ENCODE peak calls at places on chromosomes 4 and X, in four cellular contexts. G is IMR-90, D is GM12878, U is A549. S is an unnamed sample.

GRCh38 chr4:72357908-72358307 is 211.1 kb downstream of the ADAMTS3 start:
- DNase-seq in U (no peak), D (no peak), G (no peak), S (no peak)

GRCh38 chrX:131944936-131945902 is 77.9 kb upstream of the STK26 start:
- DNase-seq in U (no peak), G (no peak), D (no peak), S (no peak)

GRCh38 chr4:109303141-109303499 is 662 bp upstream of the COL25A1 start:
- DNase-seq in G (no peak), U (no peak), D (no peak), S (no peak)

GRCh38 chr4:21901831-21902230 is 46.7 kb downstream of the KCNIP4 start:
- DNase-seq in G (peak), D (no peak), U (no peak), S (no peak)

GRCh38 chr4:131430302-131430701 is 1718.8 kb upstream of the PCDH10 start:
- DNase-seq in U (no peak), G (no peak), D (no peak), S (no peak)

GRCh38 chr4:63607186-63607872 is 801.9 kb downstream of the TECRL start:
- DNase-seq in U (no peak), D (no peak), G (no peak), S (no peak)

GRCh38 chr4:144338148-144338547 is 197.6 kb upstream of the GYPA start:
- DNase-seq in U (no peak), G (no peak), D (no peak), S (no peak)

GRCh38 chrX:43552166-43552565 is 103.9 kb upstream of the MAOA start:
- DNase-seq in D (no peak), G (no peak), U (peak), S (peak)

GRCh38 chrX:26286836-26287235 is 70.9 kb downstream of the MAGEB5 start:
- DNase-seq in D (no peak), U (no peak), G (no peak), S (no peak)

GRCh38 chr4:108199881-108200280 is 31.1 kb upstream of the LEF1 start:
- DNase-seq in G (no peak), U (no peak), D (no peak), S (no peak)

GRCh38 chr4:28677808-28678207 is 1817.2 kb downstream of the STIM2 start:
- DNase-seq in D (no peak), U (no peak), G (no peak), S (no peak)

GRCh38 chr4:152087335-152087734 is 326.5 kb upstream of the GATB start:
- DNase-seq in U (no peak), G (no peak), D (no peak), S (no peak)
- TF ChIP-seq ELK1 in U (no peak), G (no peak), D (no peak), S (no peak)

GRCh38 chrX:7169627-7170026 is 21.7 kb upstream of the PUDP start:
- DNase-seq in U (no peak), D (no peak), G (no peak), S (no peak)

GRCh38 chrX:7168366-7168765 is 20.4 kb upstream of the PUDP start:
- DNase-seq in U (no peak), G (no peak), D (no peak), S (no peak)

DNA sequence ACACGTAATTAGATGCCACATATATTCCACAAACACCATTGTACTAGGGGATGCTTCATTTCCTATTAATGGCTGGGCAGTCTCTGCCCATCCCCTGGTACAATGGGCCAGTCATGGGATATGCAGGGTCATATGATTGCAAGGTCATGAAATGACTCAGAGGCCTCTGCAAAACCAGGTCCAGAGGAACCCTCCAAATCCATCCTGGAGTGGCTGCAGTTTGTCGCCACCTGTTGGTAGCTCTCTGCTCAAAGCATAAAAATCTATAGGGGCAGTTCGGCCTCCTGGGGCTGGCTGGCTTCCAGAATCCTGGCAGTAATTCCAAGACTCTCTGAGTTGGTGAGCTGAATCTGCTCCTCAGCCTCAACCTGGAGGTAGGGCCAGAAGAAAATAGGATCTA is 22.9 kb upstream of the PUDP start:
- DNase-seq in G (no peak), U (no peak), D (no peak), S (peak)
- TF ChIP-seq ELK1 in G (no peak), U (no peak), D (no peak), S (no peak)

GRCh38 chr4:60455380-60455779 is 744.7 kb upstream of the ADGRL3 start:
- DNase-seq in U (no peak), D (no peak), G (no peak), S (no peak)

GRCh38 chr4:60450054-60450453 is 750.1 kb upstream of the ADGRL3 start:
- DNase-seq in U (no peak), G (no peak), D (no peak), S (no peak)

DNA sequence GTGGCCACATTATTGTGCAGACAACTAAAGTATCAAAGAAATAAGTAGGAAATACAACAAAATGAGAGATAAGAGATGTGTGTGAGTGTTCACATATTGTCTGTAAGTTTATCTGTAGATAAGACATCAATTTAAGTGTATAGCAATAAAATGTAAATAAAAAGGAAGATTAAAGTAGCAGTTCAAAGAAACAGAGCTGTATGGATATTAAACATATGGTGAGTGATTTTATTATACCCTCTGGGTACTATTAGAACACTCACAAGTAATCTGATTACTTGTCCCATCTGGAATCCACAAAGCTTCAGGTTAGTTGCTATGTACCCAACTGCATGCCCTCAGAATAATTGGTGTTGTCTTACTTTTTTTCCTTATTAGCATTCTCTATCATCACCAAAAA is 747.9 kb upstream of the ADGRL3 start:
- DNase-seq in U (no peak), D (no peak), G (no peak), S (no peak)
- TF ChIP-seq ELK1 in U (no peak), D (no peak), G (no peak), S (no peak)

GRCh38 chrX:117376460-117376859 is 740.1 kb downstream of the KLHL13 start:
- DNase-seq in D (no peak), U (no peak), G (no peak), S (no peak)
- TF ChIP-seq ELK1 in D (no peak), U (no peak), G (no peak), S (no peak)

DNA sequence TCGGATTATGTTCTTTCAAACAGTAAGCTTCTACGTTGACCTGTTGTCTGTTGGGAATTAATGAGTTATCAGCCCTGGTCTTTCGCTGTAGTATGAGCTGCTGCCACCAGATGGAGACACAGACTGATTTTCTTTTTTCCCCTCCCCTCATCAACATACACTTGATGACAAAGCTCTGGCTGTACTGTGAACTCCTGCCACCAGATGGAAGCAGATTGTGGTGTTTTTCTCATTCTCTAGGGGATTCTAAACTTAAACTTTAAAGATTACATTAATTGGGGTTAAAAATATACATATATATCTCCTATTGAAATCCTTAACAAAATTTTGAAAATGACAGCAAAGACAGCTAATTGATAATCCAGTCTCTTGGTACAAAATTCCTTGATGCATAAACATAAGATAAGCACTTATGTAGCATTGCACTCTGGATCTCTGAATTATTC is 44.8 kb downstream of the SMS start:
- DNase-seq in U (peak), G (peak), D (peak), S (peak)
- TF ChIP-seq ELK1 in U (no peak), G (no peak), D (no peak), S (no peak)

GRCh38 chr4:40354158-40354557 is 19.0 kb downstream of the CHRNA9 start:
- DNase-seq in U (no peak), G (no peak), D (no peak), S (no peak)

GRCh38 chr4:40363382-40363920 is 28.3 kb downstream of the CHRNA9 start:
- DNase-seq in U (no peak), D (no peak), G (no peak), S (no peak)

GRCh38 chr4:40361338-40361737 is 26.2 kb downstream of the CHRNA9 start:
- DNase-seq in G (no peak), D (no peak), U (no peak), S (no peak)

GRCh38 chr4:40357738-40358137 is 22.6 kb downstream of the CHRNA9 start:
- DNase-seq in U (no peak), G (no peak), D (no peak), S (no peak)
- TF ChIP-seq ELK1 in U (no peak), G (no peak), D (no peak), S (no peak)

GRCh38 chrX:70476934-70477733 is 32.5 kb downstream of the DLG3 start:
- DNase-seq in U (peak), G (peak), D (no peak), S (peak)
- TF ChIP-seq ELK1 in U (no peak), G (no peak), D (no peak), S (no peak)

S was measured in K562.